ENCODE peak calls at places on chromosomes 3 and 15, in five cellular contexts. One of them, this sample, is unnamed.

GRCh38 chr3:44729384-44729910 is at the start of gene ZNF501:
- DNase-seq in hypothalamus: peak
- DNase-seq in fibroblast of the aortic adventitia: peak
- DNase-seq in AG10803: peak
- DNase-seq in neural crest cell: peak
- DNase-seq in this sample: peak

GRCh38 chr3:194688207-194688711 is 2.6 kb downstream of the FAM43A start:
- DNase-seq in fibroblast of the aortic adventitia: peak
- DNase-seq in neural crest cell: peak
- DNase-seq in AG10803: no peak
- DNase-seq in hypothalamus: no peak
- DNase-seq in this sample: peak

GRCh38 chr3:43465109-43465508 is 156.7 kb downstream of the ANO10 start:
- DNase-seq in neural crest cell: no peak
- DNase-seq in fibroblast of the aortic adventitia: no peak
- DNase-seq in hypothalamus: no peak
- DNase-seq in AG10803: no peak
- DNase-seq in this sample: no peak

GRCh38 chr3:120344349-120344748 is 4.8 kb downstream of the LRRC58 start:
- DNase-seq in AG10803: peak
- DNase-seq in fibroblast of the aortic adventitia: peak
- DNase-seq in neural crest cell: no peak
- DNase-seq in hypothalamus: no peak
- DNase-seq in this sample: no peak

GRCh38 chr3:71111784-71112440 is 471.6 kb downstream of the FOXP1 start:
- DNase-seq in hypothalamus: no peak
- DNase-seq in AG10803: peak
- DNase-seq in fibroblast of the aortic adventitia: peak
- DNase-seq in neural crest cell: no peak
- DNase-seq in this sample: no peak

GRCh38 chr3:129564981-129565644 is 22.1 kb downstream of the H1-8 start:
- DNase-seq in neural crest cell: no peak
- DNase-seq in AG10803: no peak
- DNase-seq in fibroblast of the aortic adventitia: no peak
- DNase-seq in hypothalamus: no peak
- DNase-seq in this sample: no peak

GRCh38 chr3:111509308-111509707 is 32.7 kb upstream of the CD96 start:
- DNase-seq in AG10803: no peak
- DNase-seq in hypothalamus: no peak
- DNase-seq in fibroblast of the aortic adventitia: no peak
- DNase-seq in neural crest cell: no peak
- DNase-seq in this sample: no peak

GRCh38 chr3:134299185-134299887 is 48.7 kb upstream of the RYK start:
- DNase-seq in fibroblast of the aortic adventitia: peak
- DNase-seq in hypothalamus: no peak
- DNase-seq in AG10803: peak
- DNase-seq in neural crest cell: no peak
- DNase-seq in this sample: no peak

GRCh38 chr15:89781891-89782618 is 5.9 kb downstream of the MESP2 start:
- DNase-seq in fibroblast of the aortic adventitia: peak
- DNase-seq in hypothalamus: no peak
- DNase-seq in AG10803: peak
- DNase-seq in neural crest cell: no peak
- DNase-seq in this sample: no peak

GRCh38 chr15:59950603-59951388 is 53.3 kb upstream of the FOXB1 start:
- DNase-seq in neural crest cell: no peak
- DNase-seq in fibroblast of the aortic adventitia: no peak
- DNase-seq in AG10803: no peak
- DNase-seq in hypothalamus: no peak
- DNase-seq in this sample: no peak

GRCh38 chr15:99445272-99445850 is 120.4 kb upstream of the MEF2A start:
- DNase-seq in AG10803: no peak
- DNase-seq in fibroblast of the aortic adventitia: no peak
- DNase-seq in hypothalamus: no peak
- DNase-seq in neural crest cell: no peak
- DNase-seq in this sample: no peak

GRCh38 chr3:42042747-42043115 is 48.4 kb upstream of the TRAK1 start:
- DNase-seq in fibroblast of the aortic adventitia: peak
- DNase-seq in AG10803: peak
- DNase-seq in neural crest cell: no peak
- DNase-seq in hypothalamus: no peak
- DNase-seq in this sample: no peak

GRCh38 chr15:56537881-56538280 is 72.9 kb upstream of the MNS1 start:
- DNase-seq in fibroblast of the aortic adventitia: no peak
- DNase-seq in neural crest cell: no peak
- DNase-seq in AG10803: no peak
- DNase-seq in hypothalamus: no peak
- DNase-seq in this sample: peak

GRCh38 chr3:111903067-111903511 is 44.0 kb downstream of the PHLDB2 start:
- DNase-seq in neural crest cell: no peak
- DNase-seq in hypothalamus: no peak
- DNase-seq in fibroblast of the aortic adventitia: peak
- DNase-seq in AG10803: peak
- DNase-seq in this sample: no peak

GRCh38 chr15:78455749-78456148 is 17.7 kb downstream of the IREB2 start:
- DNase-seq in fibroblast of the aortic adventitia: no peak
- DNase-seq in AG10803: peak
- DNase-seq in neural crest cell: no peak
- DNase-seq in hypothalamus: no peak
- DNase-seq in this sample: no peak

GRCh38 chr15:86735244-86736040 is 655.8 kb downstream of the AGBL1 start:
- DNase-seq in fibroblast of the aortic adventitia: no peak
- DNase-seq in AG10803: no peak
- DNase-seq in hypothalamus: no peak
- DNase-seq in neural crest cell: no peak
- DNase-seq in this sample: no peak

GRCh38 chr3:185484296-185484695 is 14.5 kb downstream of the TMEM41A start:
- DNase-seq in hypothalamus: no peak
- DNase-seq in AG10803: no peak
- DNase-seq in neural crest cell: no peak
- DNase-seq in fibroblast of the aortic adventitia: no peak
- DNase-seq in this sample: no peak

GRCh38 chr15:58830556-58830955 is 59.5 kb downstream of the MINDY2 start:
- DNase-seq in AG10803: no peak
- DNase-seq in neural crest cell: no peak
- DNase-seq in fibroblast of the aortic adventitia: no peak
- DNase-seq in hypothalamus: no peak
- DNase-seq in this sample: no peak

GRCh38 chr3:177195941-177196472 is 1.3 kb downstream of the TBL1XR1 start:
- DNase-seq in neural crest cell: no peak
- DNase-seq in fibroblast of the aortic adventitia: peak
- DNase-seq in hypothalamus: no peak
- DNase-seq in AG10803: peak
- DNase-seq in this sample: peak

GRCh38 chr15:64749999-64750657 is 25.3 kb downstream of the RBPMS2 start:
- DNase-seq in neural crest cell: no peak
- DNase-seq in fibroblast of the aortic adventitia: no peak
- DNase-seq in hypothalamus: no peak
- DNase-seq in AG10803: peak
- DNase-seq in this sample: no peak

GRCh38 chr3:129599607-129600006 is 6.9 kb downstream of the PLXND1 start:
- DNase-seq in fibroblast of the aortic adventitia: peak
- DNase-seq in AG10803: peak
- DNase-seq in neural crest cell: no peak
- DNase-seq in hypothalamus: peak
- DNase-seq in this sample: no peak

GRCh38 chr3:126531051-126531330 is 7.0 kb downstream of the CHST13 start:
- DNase-seq in hypothalamus: no peak
- DNase-seq in neural crest cell: no peak
- DNase-seq in fibroblast of the aortic adventitia: no peak
- DNase-seq in AG10803: no peak
- DNase-seq in this sample: no peak